ENCODE peak calls at places on chromosomes 16 and 17, in four cellular contexts. U, R, S and O are unnamed samples.

GRCh38 chr17:45022655-45023339 is 28.6 kb downstream of the DCAKD start:
- DNase-seq in U (no peak), R (peak), S (no peak), O (no peak)

GRCh38 chr16:73385701-73386100 is 337.8 kb upstream of the ZFHX3 start:
- DNase-seq in U (no peak), R (no peak), S (no peak), O (no peak)

GRCh38 chr16:79589495-79590134 is 10.9 kb downstream of the MAF start:
- DNase-seq in U (no peak), R (no peak), S (no peak), O (no peak)

GRCh38 chr17:78879679-78880186 is 23.3 kb downstream of the CEP295NL start:
- DNase-seq in U (peak), R (no peak), S (no peak), O (no peak)

GRCh38 chr17:59161477-59161876 is 5.9 kb downstream of the PRR11 start:
- DNase-seq in U (no peak), R (no peak), S (no peak), O (no peak)

GRCh38 chr16:29315916-29316517 is 90.5 kb downstream of the NPIPB11 start:
- DNase-seq in U (no peak), R (no peak), S (no peak), O (no peak)

GRCh38 chr17:82330322-82331239 is 3.0 kb downstream of the SECTM1 start:
- DNase-seq in U (no peak), R (no peak), S (no peak), O (no peak)

GRCh38 chr17:14310101-14310500 is 9.2 kb downstream of the HS3ST3B1 start:
- DNase-seq in U (no peak), R (no peak), S (no peak), O (no peak)

GRCh38 chr16:47928008-47928407 is 227.8 kb downstream of the ABCC12 start:
- DNase-seq in U (no peak), R (no peak), S (no peak), O (no peak)

GRCh38 chr17:18993876-18994275 is 10.7 kb downstream of the FAM83G start:
- DNase-seq in U (no peak), R (no peak), S (no peak), O (no peak)

GRCh38 chr16:86142801-86143236 is 243.9 kb downstream of the IRF8 start:
- DNase-seq in U (no peak), R (no peak), S (no peak), O (no peak)

GRCh38 chr17:39934324-39934723 is 6.8 kb downstream of the LRRC3C start:
- DNase-seq in U (no peak), R (no peak), S (no peak), O (no peak)

GRCh38 chr17:17766351-17767095 is 70.3 kb downstream of the SREBF1 start:
- DNase-seq in U (no peak), R (peak), S (no peak), O (no peak)

GRCh38 chr16:26795184-26795583 is 271.5 kb upstream of the C16orf82 start:
- DNase-seq in U (no peak), R (no peak), S (peak), O (no peak)

GRCh38 chr17:62757518-62757951 is 50.6 kb downstream of the MARCHF10 start:
- DNase-seq in U (no peak), R (no peak), S (no peak), O (no peak)

GRCh38 chr17:76732734-76733617 is 4.2 kb downstream of the SRSF2 start:
- DNase-seq in U (peak), R (no peak), S (no peak), O (no peak)

GRCh38 chr16:8627456-8627855 is 6.0 kb downstream of the METTL22 start:
- DNase-seq in U (no peak), R (no peak), S (no peak), O (no peak)

GRCh38 chr17:56679148-56679766 is 85.8 kb downstream of the NOG start:
- DNase-seq in U (no peak), R (no peak), S (peak), O (no peak)

GRCh38 chr17:35460354-35460851 is 11.8 kb upstream of the SLFN13 start:
- DNase-seq in U (no peak), R (peak), S (peak), O (peak)

GRCh38 chr17:57739402-57740224 is 5.5 kb downstream of the CCDC182 start:
- DNase-seq in U (no peak), R (no peak), S (no peak), O (no peak)

GRCh38 chr16:31880322-31880979 is 6.8 kb downstream of the ZNF267 start:
- DNase-seq in U (no peak), R (no peak), S (no peak), O (no peak)

GRCh38 chr16:85037050-85037410 is 9.4 kb downstream of the KIAA0513 start:
- DNase-seq in U (no peak), R (no peak), S (no peak), O (no peak)

GRCh38 chr16:74279266-74279665 is 17.3 kb upstream of the PSMD7 start:
- DNase-seq in U (no peak), R (no peak), S (no peak), O (no peak)

GRCh38 chr16:84048306-84048705 is 5.7 kb upstream of the SLC38A8 start:
- DNase-seq in U (no peak), R (no peak), S (no peak), O (no peak)

GRCh38 chr17:10048951-10049350 is 143.9 kb upstream of the RCVRN start:
- DNase-seq in U (no peak), R (no peak), S (no peak), O (no peak)

GRCh38 chr16:57535680-57536305 is 578 bp downstream of the CCDC102A start:
- DNase-seq in U (peak), R (peak), S (peak), O (peak)
- TF ChIP-seq CTCF in U (no peak), R (peak), S (no peak), O (no peak)

GRCh38 chr17:20930065-20930760 is 112.6 kb downstream of the USP22 start:
- DNase-seq in U (no peak), R (no peak), S (no peak), O (no peak)

GRCh38 chr17:20935740-20936139 is 107.1 kb downstream of the USP22 start:
- DNase-seq in U (no peak), R (no peak), S (no peak), O (no peak)

GRCh38 chr17:20938244-20938643 is 104.6 kb downstream of the USP22 start:
- DNase-seq in U (no peak), R (no peak), S (no peak), O (no peak)

DNA sequence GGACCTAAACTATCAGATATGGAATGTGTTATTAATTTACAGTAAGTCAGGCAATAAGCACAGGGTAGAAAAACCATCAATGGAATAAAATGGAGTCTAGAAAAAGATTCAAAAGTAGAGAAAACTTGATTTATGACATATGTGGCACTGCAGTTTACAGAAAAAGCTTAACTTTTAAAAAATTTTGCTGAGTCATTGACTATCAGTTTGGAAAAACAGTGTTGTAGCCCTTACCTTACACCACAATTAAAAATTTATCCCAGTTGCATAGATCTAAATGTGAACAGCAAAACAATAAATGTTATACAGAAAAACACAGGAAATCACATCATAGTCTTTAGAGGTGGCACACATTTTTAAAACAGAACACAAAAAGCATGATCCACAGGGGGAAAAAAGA is 108.5 kb downstream of the USP22 start:
- DNase-seq in U (no peak), R (no peak), S (no peak), O (no peak)
- TF ChIP-seq CTCF in U (no peak), R (no peak), S (no peak), O (no peak)

GRCh38 chr16:23290189-23291062 is 11.7 kb upstream of the SCNN1B start:
- DNase-seq in U (no peak), R (no peak), S (no peak), O (no peak)
- TF ChIP-seq CTCF in U (no peak), R (no peak), S (no peak), O (no peak)

GRCh38 chr17:65430209-65430833 is 131.1 kb downstream of the AXIN2 start:
- DNase-seq in U (no peak), R (no peak), S (no peak), O (no peak)
- TF ChIP-seq CTCF in U (no peak), R (no peak), S (no peak), O (no peak)

GRCh38 chr17:7997186-7997585 is 5.2 kb upstream of the GUCY2D start:
- DNase-seq in U (no peak), R (no peak), S (peak), O (no peak)
- TF ChIP-seq CTCF in U (no peak), R (no peak), S (no peak), O (no peak)

GRCh38 chr16:50839920-50840729 is 98.2 kb downstream of the CYLD start:
- DNase-seq in U (no peak), R (no peak), S (no peak), O (no peak)
- TF ChIP-seq CTCF in U (no peak), R (no peak), S (no peak), O (no peak)

DNA sequence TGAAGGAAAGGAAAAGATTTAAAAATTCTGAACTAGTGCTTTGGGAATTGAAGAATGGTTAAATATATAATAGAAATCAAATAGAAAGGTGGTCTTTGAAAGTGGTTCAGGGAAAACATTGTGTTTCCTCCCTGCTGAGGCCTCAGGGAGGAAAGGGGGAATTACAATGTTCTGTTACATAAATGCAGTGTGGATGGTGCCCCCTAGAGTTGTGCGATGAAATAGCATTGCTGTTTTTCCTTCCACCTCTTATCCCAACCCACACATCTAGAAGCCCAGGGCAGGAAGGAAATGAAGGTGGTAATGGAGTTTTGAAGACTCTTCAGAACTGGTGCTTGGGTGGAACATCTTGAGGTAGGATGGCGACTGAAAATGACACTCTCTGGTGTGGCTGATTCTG is 6.4 kb upstream of the TOX3 start:
- DNase-seq in U (no peak), R (no peak), S (no peak), O (no peak)
- TF ChIP-seq CTCF in U (no peak), R (peak), S (peak), O (no peak)

DNA sequence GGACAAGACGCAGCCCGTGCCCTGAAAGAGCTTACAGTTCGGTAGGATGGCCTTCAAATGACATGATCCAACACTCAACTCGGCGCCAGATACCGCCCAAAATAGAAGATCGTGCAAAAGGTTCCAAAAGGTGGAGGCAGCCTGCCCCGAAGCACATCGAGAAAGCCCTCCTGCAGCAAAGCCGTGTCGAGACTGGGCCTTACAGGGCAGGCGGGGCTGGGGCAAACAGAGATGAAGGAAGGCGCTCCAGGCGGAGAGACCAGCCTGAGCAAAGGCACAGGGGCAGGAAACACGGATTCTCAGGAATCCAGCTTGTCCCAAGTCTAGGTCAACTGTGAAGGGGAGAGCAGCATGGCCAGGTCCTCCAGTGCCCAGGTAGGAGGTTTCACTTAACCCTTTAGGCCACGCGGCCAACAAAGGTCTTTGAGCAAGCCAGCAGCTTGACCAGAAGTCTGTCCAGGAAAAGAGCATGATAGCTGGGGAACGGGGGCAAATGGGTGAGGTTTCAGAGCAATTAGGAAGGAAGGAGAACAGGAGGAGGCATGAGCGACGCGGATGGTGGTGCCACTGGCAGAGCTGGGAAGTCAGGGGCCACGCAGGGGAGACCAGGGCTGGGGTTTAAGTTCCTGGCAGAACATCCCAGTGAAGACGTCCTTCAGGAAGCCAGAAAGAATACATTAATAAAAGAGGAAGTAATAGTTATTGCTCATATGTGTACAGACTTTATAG is 21.2 kb upstream of the EIF1 start:
- DNase-seq in U (no peak), R (peak), S (no peak), O (no peak)
- TF ChIP-seq CTCF in U (no peak), R (no peak), S (peak), O (no peak)

DNA sequence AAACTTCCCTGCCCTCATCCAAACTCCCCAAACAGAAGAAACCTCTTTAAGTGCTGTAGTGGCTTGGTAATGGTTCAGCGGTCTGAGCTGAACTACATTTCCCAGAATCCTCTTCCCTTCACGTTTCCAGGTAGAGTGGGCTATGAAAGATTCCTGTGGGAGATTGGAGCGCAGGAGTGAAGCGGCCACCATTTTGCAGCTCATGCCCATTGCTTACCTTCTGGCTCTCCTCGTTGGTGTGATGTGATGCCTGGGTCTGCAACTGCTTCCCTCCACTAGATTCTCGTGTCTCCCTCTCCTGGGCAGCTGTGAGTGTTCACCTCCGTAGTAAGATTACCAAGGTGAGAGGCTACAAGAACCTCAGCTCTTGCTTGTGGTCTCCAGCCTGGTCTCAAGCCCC is 82.1 kb downstream of the GPR139 start:
- DNase-seq in U (no peak), R (no peak), S (no peak), O (no peak)
- TF ChIP-seq CTCF in U (no peak), R (no peak), S (no peak), O (no peak)

GRCh38 chr17:37791434-37791833 is 46.6 kb upstream of the HNF1B start:
- DNase-seq in U (no peak), R (peak), S (no peak), O (no peak)
- TF ChIP-seq CTCF in U (no peak), R (peak), S (peak), O (no peak)